ENCODE peak calls at places on chromosome 4, in five cellular contexts. T, N, O, K and X are unnamed samples.

GRCh38 chr4:173301518-173302201 is 32.5 kb downstream of the HMGB2 start:
- DNase-seq in T (no peak), N (peak; percentile 61), O (no peak), K (peak; percentile 52), X (no peak)

GRCh38 chr4:40225497-40225896 is 28.7 kb downstream of the RHOH start:
- DNase-seq in T (no peak), N (no peak), O (no peak), K (no peak), X (no peak)

GRCh38 chr4:148447672-148448071 is 5.5 kb upstream of the NR3C2 start:
- DNase-seq in T (no peak), N (no peak), O (no peak), K (peak; percentile 26), X (peak; percentile 18)

GRCh38 chr4:54745031-54745770 is 87.4 kb downstream of the KIT start:
- DNase-seq in T (no peak), N (no peak), O (no peak), K (peak; percentile 17), X (no peak)

GRCh38 chr4:78552398-78553396 is 1.1 kb downstream of the ANXA3 start:
- DNase-seq in T (no peak), N (peak; percentile 42), O (no peak), K (peak; percentile 92), X (no peak)

GRCh38 chr4:124431663-124432192 is 280.8 kb downstream of the ANKRD50 start:
- DNase-seq in T (no peak), N (no peak), O (no peak), K (peak; percentile 17), X (no peak)

GRCh38 chr4:80268081-80268823 is 1.8 kb downstream of the FGF5 start:
- DNase-seq in T (no peak), N (peak; percentile 16), O (no peak), K (no peak), X (no peak)

GRCh38 chr4:184369871-184370270 is 104.5 kb downstream of the IRF2 start:
- DNase-seq in T (no peak), N (peak; percentile 63), O (no peak), K (no peak), X (no peak)

GRCh38 chr4:130124066-130124465 is 1028.1 kb downstream of the C4orf33 start:
- DNase-seq in T (no peak), N (no peak), O (no peak), K (no peak), X (no peak)

GRCh38 chr4:169099775-169100180 is 89.7 kb upstream of the CBR4 start:
- DNase-seq in T (no peak), N (peak; percentile 69), O (no peak), K (no peak), X (no peak)

GRCh38 chr4:70591955-70592582 is at the start of gene AMBN:
- DNase-seq in T (no peak), N (no peak), O (no peak), K (no peak), X (peak; percentile 5)

GRCh38 chr4:175380841-175381240 is 431.2 kb downstream of the GPM6A start:
- DNase-seq in T (no peak), N (no peak), O (no peak), K (peak; percentile 1), X (no peak)

GRCh38 chr4:180999217-180999616 is 1244.0 kb upstream of the TENM3 start:
- DNase-seq in T (no peak), N (no peak), O (no peak), K (no peak), X (no peak)

GRCh38 chr4:164485169-164485568 is 268.8 kb upstream of the SMIM31 start:
- DNase-seq in T (no peak), N (no peak), O (no peak), K (no peak), X (no peak)

GRCh38 chr4:156188596-156188995 is 234.9 kb upstream of the CTSO start:
- DNase-seq in T (no peak), N (peak; percentile 4), O (no peak), K (no peak), X (no peak)

GRCh38 chr4:94933799-94934198 is 176.0 kb downstream of the BMPR1B start:
- DNase-seq in T (no peak), N (no peak), O (no peak), K (peak; percentile 61), X (no peak)

GRCh38 chr4:103204114-103204513 is 6.0 kb upstream of the CENPE start:
- DNase-seq in T (no peak), N (peak; percentile 25), O (no peak), K (peak; percentile 40), X (no peak)

GRCh38 chr4:99811850-99812249 is 4.8 kb upstream of the DAPP1 start:
- DNase-seq in T (no peak), N (peak; percentile 46), O (no peak), K (peak; percentile 60), X (no peak)

GRCh38 chr4:173346074-173346473 is 11.9 kb upstream of the HMGB2 start:
- DNase-seq in T (no peak), N (peak; percentile 26), O (no peak), K (peak; percentile 79), X (no peak)

GRCh38 chr4:121277194-121278105 is 103.4 kb downstream of the QRFPR start:
- DNase-seq in T (no peak), N (no peak), O (no peak), K (peak; percentile 47), X (no peak)

GRCh38 chr4:6263541-6264540 is 5.8 kb upstream of the WFS1 start:
- DNase-seq in T (peak; percentile 77), N (peak; percentile 75), O (no peak), K (peak; percentile 61), X (no peak)

DNA sequence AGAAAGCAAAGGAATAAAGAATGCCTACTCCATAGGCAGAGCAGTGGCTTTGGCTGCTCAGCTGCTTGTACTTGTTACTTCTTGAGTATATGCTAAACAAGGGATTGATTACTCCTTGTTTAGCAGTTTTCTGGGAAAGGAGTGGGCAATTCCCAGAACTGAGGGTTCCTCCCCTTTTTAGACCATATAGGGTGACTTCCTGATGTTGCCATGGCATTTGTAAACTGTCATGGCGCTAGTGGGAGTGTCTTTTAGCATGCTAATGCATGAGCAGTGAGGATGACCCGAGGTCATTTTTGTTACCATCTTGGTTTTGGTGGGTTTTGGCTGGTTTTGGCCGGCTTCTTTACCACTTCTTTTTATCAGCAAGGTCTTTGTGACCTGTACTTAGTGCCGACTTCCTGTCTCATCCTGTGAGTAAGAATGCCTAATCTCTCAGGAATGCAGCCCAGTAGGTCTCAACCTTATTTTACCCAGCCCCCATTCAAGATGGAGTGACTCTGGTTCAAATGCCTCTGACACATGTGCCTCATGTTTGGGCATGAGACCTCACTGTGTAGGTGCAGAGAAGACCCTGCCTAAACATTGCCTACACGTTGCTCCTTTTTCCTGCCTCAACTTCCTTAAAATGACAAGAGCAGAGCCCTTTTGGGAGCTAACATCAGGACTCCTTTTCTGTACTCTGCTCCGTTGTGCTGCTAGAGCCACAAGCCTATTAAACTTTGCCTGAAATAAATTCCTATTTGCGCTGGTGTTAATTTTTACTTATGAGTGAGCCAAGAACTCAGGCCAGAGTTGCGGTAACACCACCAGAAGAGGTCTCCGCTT is 21.0 kb upstream of the UBA6 start:
- DNase-seq in T (no peak), N (peak; percentile 41), O (no peak), K (peak; percentile 94), X (no peak)
- H3K27ac ChIP-seq in T (no peak overlapping the region), N (no peak overlapping the region), O (no peak overlapping the region), K (peak overlapping the region; percentile 42), X (no peak overlapping the region)

DNA sequence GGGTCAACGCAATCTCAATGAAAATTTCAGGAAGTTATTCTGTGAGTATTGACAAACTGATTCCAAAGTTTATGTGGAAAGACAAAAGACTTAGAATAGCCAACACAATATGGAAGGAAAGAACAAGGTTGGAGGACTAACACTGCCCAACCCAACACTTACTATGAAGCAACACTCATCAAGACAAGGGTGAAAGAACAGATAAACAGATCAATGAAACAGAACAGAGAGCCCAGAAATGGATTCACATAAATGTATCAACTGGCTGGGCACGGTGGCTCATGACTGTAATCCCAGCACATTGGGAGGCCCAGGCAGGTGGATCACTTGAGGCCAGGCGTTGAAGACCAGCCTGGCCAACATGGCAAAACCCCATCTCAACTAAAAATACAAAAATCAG is 41.2 kb downstream of the FRYL start:
- DNase-seq in T (no peak), N (no peak), O (no peak), K (no peak), X (no peak)
- H3K27ac ChIP-seq in T (no peak overlapping the region), N (no peak overlapping the region), O (no peak overlapping the region), K (no peak overlapping the region), X (no peak overlapping the region)

GRCh38 chr4:127211377-127212268 is 421.1 kb upstream of the INTU start:
- DNase-seq in T (no peak), N (no peak), O (no peak), K (no peak), X (no peak)

GRCh38 chr4:127212701-127213100 is 420.1 kb upstream of the INTU start:
- DNase-seq in T (no peak), N (no peak), O (no peak), K (no peak), X (no peak)

GRCh38 chr4:127214001-127214400 is 418.8 kb upstream of the INTU start:
- DNase-seq in T (peak; percentile 35), N (no peak), O (no peak), K (no peak), X (no peak)

GRCh38 chr4:127210877-127211276 is 421.9 kb upstream of the INTU start:
- DNase-seq in T (peak; percentile 54), N (peak; percentile 10), O (peak; percentile 43), K (no peak), X (no peak)

DNA sequence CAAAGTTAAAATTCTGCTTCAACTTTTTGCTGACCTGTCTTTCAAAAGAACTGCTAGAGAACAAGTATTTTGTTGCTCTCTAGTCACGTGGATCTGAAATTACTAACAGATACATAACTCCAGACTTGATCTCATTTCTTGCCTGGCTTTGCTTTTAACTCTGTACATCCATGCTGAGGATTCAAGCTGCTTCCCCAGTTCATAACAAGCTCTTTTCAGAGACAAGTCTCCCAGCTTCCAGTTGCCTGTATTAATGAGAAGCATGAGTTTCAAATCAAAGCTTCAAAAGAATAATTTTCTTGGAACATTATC is 420.5 kb upstream of the INTU start:
- DNase-seq in T (no peak), N (no peak), O (no peak), K (no peak), X (no peak)
- H3K27ac ChIP-seq in T (no peak overlapping the region), N (no peak overlapping the region), O (peak overlapping the region; percentile 73), K (no peak overlapping the region), X (no peak overlapping the region)

DNA sequence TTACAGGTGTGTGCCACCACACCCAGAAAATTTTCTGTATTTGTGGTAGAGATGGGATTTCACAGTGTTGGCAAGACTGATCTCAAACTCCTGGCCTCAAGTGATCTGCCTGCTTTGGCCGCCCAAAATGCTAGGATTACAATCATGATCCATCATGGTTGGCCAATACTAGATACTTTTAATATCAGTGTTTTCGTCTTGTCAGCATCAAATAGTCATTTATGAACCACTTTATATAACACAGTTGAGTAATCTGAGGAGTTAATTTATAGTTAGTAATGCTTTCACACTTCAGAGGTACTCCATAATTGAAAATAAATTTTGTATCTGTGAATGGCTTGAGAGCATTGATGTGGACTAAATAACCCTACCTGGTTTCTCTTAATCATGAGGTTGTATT is 178.6 kb downstream of the TRAM1L1 start:
- DNase-seq in T (no peak), N (no peak), O (no peak), K (no peak), X (no peak)
- H3K27ac ChIP-seq in T (no peak overlapping the region), N (no peak overlapping the region), O (no peak overlapping the region), K (no peak overlapping the region), X (no peak overlapping the region)